ENCODE peak calls at places on chromosome 9, in six cellular contexts. K is IMR-90, O is H9, Q is neuronal stem cell, H is mesenchymal stem cell, U is H1. P is an unnamed sample.

GRCh38 chr9:93011114-93011513 is 47.4 kb upstream of the SUSD3 start:
- DNase-seq in K (no peak), O (no peak), Q (no peak), H (no peak), U (no peak), P (no peak)

GRCh38 chr9:79695531-79696218 is 123.9 kb downstream of the TLE4 start:
- DNase-seq in K (no peak), O (no peak), Q (no peak), H (no peak), U (no peak), P (no peak)

GRCh38 chr9:98778711-98779530 is 17.4 kb downstream of the ANKS6 start:
- DNase-seq in K (no peak), O (no peak), Q (no peak), H (no peak), U (no peak), P (no peak)

GRCh38 chr9:136344544-136345280 is 17.4 kb downstream of the GPSM1 start:
- DNase-seq in K (no peak), O (no peak), Q (no peak), H (no peak), U (no peak), P (no peak)

GRCh38 chr9:134734270-134734669 is 92.7 kb downstream of the COL5A1 start:
- DNase-seq in K (peak; percentile 62), O (no peak), Q (no peak), H (peak; percentile 85), U (no peak), P (no peak)

GRCh38 chr9:3732077-3733038 is 206.6 kb upstream of the RFX3 start:
- DNase-seq in K (peak; percentile 90), O (peak; percentile 52), Q (peak; percentile 84), H (peak; percentile 91), U (peak; percentile 25), P (peak; percentile 67)

GRCh38 chr9:81227507-81228245 is 461.7 kb downstream of the TLE1 start:
- DNase-seq in K (no peak), O (no peak), Q (no peak), H (no peak), U (no peak), P (no peak)

GRCh38 chr9:116469128-116469527 is 218.0 kb upstream of the TRIM32 start:
- DNase-seq in K (no peak), O (no peak), Q (no peak), H (no peak), U (no peak), P (no peak)

GRCh38 chr9:110541950-110542349 is 37.6 kb downstream of the SVEP1 start:
- DNase-seq in K (peak; percentile 16), O (no peak), Q (no peak), H (peak; percentile 15), U (no peak), P (no peak)

GRCh38 chr9:118059520-118060278 is 355.5 kb downstream of the TLR4 start:
- DNase-seq in K (no peak), O (no peak), Q (peak; percentile 62), H (peak; percentile 24), U (no peak), P (no peak)

GRCh38 chr9:108813951-108814601 is 41.7 kb downstream of the ACTL7B start:
- DNase-seq in K (no peak), O (peak; percentile 29), Q (no peak), H (peak; percentile 71), U (peak; percentile 19), P (peak; percentile 39)

GRCh38 chr9:109966643-109967368 is 186.8 kb downstream of the PALM2AKAP2 start:
- DNase-seq in K (no peak), O (no peak), Q (no peak), H (no peak), U (no peak), P (no peak)

GRCh38 chr9:137396227-137396626 is 26.7 kb downstream of the EXD3 start:
- DNase-seq in K (peak; percentile 96), O (no peak), Q (no peak), H (peak; percentile 88), U (no peak), P (peak; percentile 80)

GRCh38 chr9:8895498-8896224 is 1096.1 kb upstream of the DMAC1 start:
- DNase-seq in K (peak; percentile 16), O (no peak), Q (peak; percentile 32), H (peak; percentile 50), U (no peak), P (no peak)

GRCh38 chr9:131469951-131470350 is 32.8 kb upstream of the POMT1 start:
- DNase-seq in K (no peak), O (peak; percentile 18), Q (no peak), H (no peak), U (no peak), P (no peak)

GRCh38 chr9:137156567-137157375 is 13.1 kb downstream of the LRRC26 start:
- DNase-seq in K (peak; percentile 21), O (peak; percentile 75), Q (peak; percentile 42), H (peak; percentile 33), U (no peak), P (no peak)

GRCh38 chr9:92035687-92036410 is 79.4 kb downstream of the SPTLC1 start:
- DNase-seq in K (peak; percentile 94), O (no peak), Q (no peak), H (peak; percentile 94), U (no peak), P (no peak)

GRCh38 chr9:71514344-71514975 is 253.9 kb downstream of the CEMIP2 start:
- DNase-seq in K (no peak), O (no peak), Q (no peak), H (no peak), U (no peak), P (peak; percentile 13)

GRCh38 chr9:120014751-120015235 is 565.2 kb downstream of the CDK5RAP2 start:
- DNase-seq in K (no peak), O (no peak), Q (no peak), H (no peak), U (no peak), P (no peak)

GRCh38 chr9:78363221-78363620 is 66.3 kb downstream of the PSAT1 start:
- DNase-seq in K (peak; percentile 46), O (no peak), Q (no peak), H (no peak), U (no peak), P (no peak)

GRCh38 chr9:96222132-96222531 is 79.8 kb downstream of the HSD17B3 start:
- DNase-seq in K (no peak), O (no peak), Q (no peak), H (peak; percentile 12), U (no peak), P (peak; percentile 24)

GRCh38 chr9:92294297-92294676 is 790 bp upstream of the IARS1 start:
- DNase-seq in K (peak; percentile 16), O (peak; percentile 30), Q (no peak), H (peak; percentile 13), U (no peak), P (peak; percentile 35)

GRCh38 chr9:35110327-35110758 is 5.3 kb downstream of the ATOSB start:
- DNase-seq in K (peak; percentile 43), O (no peak), Q (no peak), H (peak; percentile 70), U (no peak), P (no peak)

GRCh38 chr9:137034039-137034708 is 2.3 kb upstream of the FUT7 start:
- DNase-seq in K (no peak), O (no peak), Q (no peak), H (no peak), U (no peak), P (no peak)

GRCh38 chr9:33437235-33437634 is 10.2 kb downstream of the AQP3 start:
- DNase-seq in K (no peak), O (no peak), Q (no peak), H (no peak), U (no peak), P (no peak)

GRCh38 chr9:73411494-73411893 is 259.8 kb downstream of the ANXA1 start:
- DNase-seq in K (no peak), O (no peak), Q (peak; percentile 54), H (no peak), U (no peak), P (no peak)

GRCh38 chr9:95910023-95910706 is 34.7 kb downstream of the ERCC6L2 start:
- DNase-seq in K (peak; percentile 2), O (no peak), Q (no peak), H (no peak), U (no peak), P (no peak)

GRCh38 chr9:70073193-70073592 is 29.5 kb downstream of the MAMDC2 start:
- DNase-seq in K (peak; percentile 23), O (no peak), Q (no peak), H (peak; percentile 48), U (no peak), P (no peak)

GRCh38 chr9:21831841-21832509 is 29.5 kb downstream of the MTAP start:
- DNase-seq in K (peak; percentile 98), O (no peak), Q (no peak), H (peak; percentile 100), U (no peak), P (peak; percentile 79)

GRCh38 chr9:20650313-20650712 is 28.0 kb upstream of the MLLT3 start:
- DNase-seq in K (no peak), O (no peak), Q (no peak), H (no peak), U (no peak), P (no peak)
- H4K91ac ChIP-seq in K (no peak overlapping the region), O (no peak overlapping the region), Q (no peak overlapping the region), H (no peak overlapping the region), U (no peak overlapping the region), P (no peak overlapping the region)

DNA sequence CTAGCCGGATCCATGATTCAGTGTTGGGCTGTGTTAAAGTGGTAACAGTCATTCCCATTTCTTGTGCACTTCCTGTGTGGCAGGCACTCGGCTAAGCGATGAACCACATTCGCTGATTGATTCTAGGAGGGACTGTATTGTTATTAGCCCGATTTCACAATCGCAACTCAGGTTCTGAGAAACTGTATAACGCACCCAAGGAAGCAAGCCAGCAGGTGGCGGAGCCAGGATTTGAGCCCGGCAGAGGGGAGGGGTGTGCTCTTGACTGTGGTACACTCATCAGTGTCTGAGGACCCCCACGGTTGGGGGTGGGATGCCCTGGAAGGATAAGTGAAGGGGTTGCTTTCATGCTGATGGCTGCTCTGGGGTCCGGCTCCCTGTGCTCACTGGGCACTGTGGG is 34.7 kb downstream of the LRSAM1 start:
- DNase-seq in K (no peak), O (no peak), Q (no peak), H (no peak), U (no peak), P (no peak)
- H4K91ac ChIP-seq in K (no peak overlapping the region), O (no peak overlapping the region), Q (no peak overlapping the region), H (no peak overlapping the region), U (no peak overlapping the region), P (no peak overlapping the region)

GRCh38 chr9:6563036-6563435 is 82.5 kb downstream of the GLDC start:
- DNase-seq in K (no peak), O (no peak), Q (no peak), H (no peak), U (no peak), P (no peak)

GRCh38 chr9:6564370-6564769 is 81.2 kb downstream of the GLDC start:
- DNase-seq in K (no peak), O (no peak), Q (no peak), H (no peak), U (no peak), P (no peak)

GRCh38 chr9:6565312-6565711 is 80.2 kb downstream of the GLDC start:
- DNase-seq in K (no peak), O (no peak), Q (no peak), H (no peak), U (no peak), P (no peak)

GRCh38 chr9:6566409-6567139 is 79.0 kb downstream of the GLDC start:
- DNase-seq in K (peak; percentile 99), O (no peak), Q (no peak), H (peak; percentile 98), U (peak; percentile 2), P (peak; percentile 37)

GRCh38 chr9:6564868-6565267 is 80.7 kb downstream of the GLDC start:
- DNase-seq in K (no peak), O (no peak), Q (no peak), H (no peak), U (no peak), P (no peak)
- H4K91ac ChIP-seq in K (peak overlapping the region; percentile 73), O (no peak overlapping the region), Q (no peak overlapping the region), H (no peak overlapping the region), U (no peak overlapping the region), P (no peak overlapping the region)

GRCh38 chr9:89787595-89787994 is 182.8 kb downstream of the GADD45G start:
- DNase-seq in K (no peak), O (no peak), Q (no peak), H (no peak), U (no peak), P (no peak)
- H4K91ac ChIP-seq in K (no peak overlapping the region), O (no peak overlapping the region), Q (no peak overlapping the region), H (no peak overlapping the region), U (no peak overlapping the region), P (no peak overlapping the region)